ENCODE peak calls at places on chromosomes 5 and 9, in ten cellular contexts. J, V, K, D, H, M, N, P, L and S are unnamed samples. For H3K36me3, the result is how much of the 10 kb centered on the place peaks cover.

GRCh38 chr9:132575005-132575609 is 7.3 kb upstream of the BARHL1 start:
- DNase-seq in J (no peak), V (peak), K (peak), D (no peak), H (peak), M (peak), N (peak), P (peak), L (no peak), S (peak)

GRCh38 chr5:122150128-122150685 is 20.9 kb downstream of the ZNF474 start:
- DNase-seq in J (no peak), V (no peak), K (peak), D (no peak), H (no peak), M (no peak), N (no peak), P (no peak), L (no peak), S (no peak)

GRCh38 chr5:80985600-80986228 is 25.6 kb downstream of the RASGRF2 start:
- DNase-seq in J (no peak), V (no peak), K (peak), D (no peak), H (no peak), M (no peak), N (no peak), P (no peak), L (no peak), S (no peak)

GRCh38 chr5:32027717-32028321 is 146.3 kb downstream of the GOLPH3 start:
- DNase-seq in J (no peak), V (peak), K (peak), D (peak), H (peak), M (no peak), N (no peak), P (peak), L (peak), S (no peak)

GRCh38 chr5:93076096-93076495 is 504.9 kb downstream of the NR2F1-AS1 start:
- DNase-seq in J (no peak), V (no peak), K (peak), D (no peak), H (no peak), M (no peak), N (no peak), P (no peak), L (no peak), S (no peak)

GRCh38 chr9:124020520-124021384 is 9.2 kb downstream of the LHX2 start:
- DNase-seq in J (no peak), V (peak), K (no peak), D (no peak), H (peak), M (no peak), N (no peak), P (no peak), L (no peak), S (no peak)

GRCh38 chr9:37963936-37964739 is 60.2 kb upstream of the SLC25A51 start:
- DNase-seq in J (no peak), V (no peak), K (peak), D (no peak), H (no peak), M (peak), N (no peak), P (no peak), L (no peak), S (no peak)

GRCh38 chr5:150183436-150183835 is 6.4 kb upstream of the SLC6A7 start:
- DNase-seq in J (no peak), V (no peak), K (no peak), D (no peak), H (no peak), M (no peak), N (no peak), P (no peak), L (no peak), S (no peak)

GRCh38 chr5:138911441-138911840 is 36.3 kb upstream of the LRRTM2 start:
- DNase-seq in J (no peak), V (no peak), K (peak), D (no peak), H (no peak), M (no peak), N (no peak), P (no peak), L (no peak), S (no peak)

GRCh38 chr9:88438819-88439218 is 50.6 kb downstream of the SPIN1 start:
- DNase-seq in J (no peak), V (no peak), K (no peak), D (no peak), H (no peak), M (no peak), N (no peak), P (no peak), L (no peak), S (no peak)

GRCh38 chr5:130278136-130278535 is 373.9 kb downstream of the CHSY3 start:
- DNase-seq in J (no peak), V (peak), K (no peak), D (no peak), H (peak), M (no peak), N (no peak), P (no peak), L (no peak), S (no peak)

GRCh38 chr5:161190778-161191177 is 338.8 kb upstream of the ATP10B start:
- DNase-seq in J (no peak), V (no peak), K (no peak), D (peak), H (peak), M (no peak), N (no peak), P (no peak), L (no peak), S (no peak)

GRCh38 chr5:98109561-98110006 is 663.9 kb upstream of the RGMB start:
- DNase-seq in J (no peak), V (no peak), K (peak), D (no peak), H (no peak), M (no peak), N (no peak), P (no peak), L (no peak), S (no peak)

GRCh38 chr5:171957591-171958251 is 48.7 kb downstream of the FBXW11 start:
- DNase-seq in J (peak), V (no peak), K (peak), D (no peak), H (no peak), M (no peak), N (peak), P (no peak), L (no peak), S (no peak)

GRCh38 chr5:54520940-54521339 is 3.4 kb downstream of the SNX18 start:
- DNase-seq in J (no peak), V (no peak), K (peak), D (no peak), H (no peak), M (no peak), N (no peak), P (no peak), L (no peak), S (no peak)

GRCh38 chr5:53601570-53601969 is 41.1 kb downstream of the NDUFS4 start:
- DNase-seq in J (no peak), V (no peak), K (peak), D (no peak), H (no peak), M (no peak), N (no peak), P (no peak), L (no peak), S (no peak)

GRCh38 chr9:131395027-131395744 is 1.3 kb downstream of the PRRC2B start:
- DNase-seq in J (peak), V (peak), K (peak), D (no peak), H (peak), M (peak), N (peak), P (no peak), L (no peak), S (no peak)

GRCh38 chr5:134493461-134494055 is 31.9 kb upstream of the JADE2 start:
- DNase-seq in J (no peak), V (no peak), K (no peak), D (no peak), H (no peak), M (no peak), N (no peak), P (no peak), L (no peak), S (no peak)

GRCh38 chr5:7867260-7867659 is 1.6 kb downstream of the FASTKD3 start:
- DNase-seq in J (no peak), V (no peak), K (no peak), D (no peak), H (no peak), M (no peak), N (no peak), P (no peak), L (no peak), S (no peak)

GRCh38 chr5:60577116-60577515 is 122.8 kb downstream of the DEPDC1B start:
- DNase-seq in J (no peak), V (no peak), K (peak), D (no peak), H (no peak), M (no peak), N (no peak), P (no peak), L (no peak), S (no peak)

GRCh38 chr5:111107371-111107770 is 15.2 kb downstream of the WDR36 start:
- DNase-seq in J (no peak), V (no peak), K (no peak), D (no peak), H (no peak), M (no peak), N (no peak), P (no peak), L (no peak), S (no peak)

GRCh38 chr5:5494489-5495402 is 72.3 kb downstream of the ICE1 start:
- DNase-seq in J (peak), V (peak), K (peak), D (peak), H (peak), M (peak), N (peak), P (peak), L (no peak), S (no peak)

GRCh38 chr5:1745190-1745805 is 54.3 kb downstream of the MRPL36 start:
- DNase-seq in J (no peak), V (peak), K (no peak), D (no peak), H (no peak), M (no peak), N (no peak), P (peak), L (no peak), S (peak)

GRCh38 chr5:72160959-72161358 is 53.7 kb downstream of the MAP1B start:
- DNase-seq in J (no peak), V (no peak), K (peak), D (no peak), H (no peak), M (no peak), N (no peak), P (no peak), L (no peak), S (no peak)

GRCh38 chr5:56615750-56616149 is 199.6 kb upstream of the MAP3K1 start:
- DNase-seq in J (no peak), V (no peak), K (no peak), D (no peak), H (no peak), M (no peak), N (peak), P (peak), L (no peak), S (no peak)

GRCh38 chr5:9361835-9362234 is 184.0 kb downstream of the SEMA5A start:
- DNase-seq in J (no peak), V (peak), K (peak), D (peak), H (peak), M (peak), N (peak), P (peak), L (peak), S (peak)

GRCh38 chr5:78534148-78535009 is 114.2 kb downstream of the LHFPL2 start:
- DNase-seq in J (no peak), V (peak), K (peak), D (no peak), H (no peak), M (no peak), N (no peak), P (peak), L (no peak), S (no peak)

GRCh38 chr9:21933865-21934264 is 60.3 kb downstream of the CDKN2A start:
- DNase-seq in J (no peak), V (no peak), K (peak), D (no peak), H (no peak), M (no peak), N (no peak), P (no peak), L (no peak), S (no peak)

GRCh38 chr9:84600739-84601138 is 68.8 kb upstream of the NTRK2 start:
- DNase-seq in J (no peak), V (no peak), K (no peak), D (no peak), H (no peak), M (no peak), N (no peak), P (no peak), L (no peak), S (no peak)

GRCh38 chr5:142484821-142485387 is 160.1 kb upstream of the SPRY4 start:
- DNase-seq in J (no peak), V (no peak), K (peak), D (no peak), H (no peak), M (no peak), N (no peak), P (no peak), L (no peak), S (no peak)

GRCh38 chr5:29077451-29077850 is 2039.1 kb upstream of the CDH9 start:
- DNase-seq in J (no peak), V (no peak), K (no peak), D (no peak), H (no peak), M (no peak), N (no peak), P (no peak), L (no peak), S (no peak)

GRCh38 chr9:93450817-93451761 is at the start of gene FAM120A:
- DNase-seq in J (peak), V (peak), K (peak), D (peak), H (peak), M (peak), N (peak), P (peak), L (no peak), S (peak)

GRCh38 chr9:109981091-109981490 is 201.1 kb downstream of the PALM2AKAP2 start:
- DNase-seq in J (no peak), V (peak), K (no peak), D (no peak), H (no peak), M (no peak), N (no peak), P (no peak), L (no peak), S (no peak)

GRCh38 chr5:158354958-158355357 is 496.0 kb upstream of the CLINT1 start:
- DNase-seq in J (no peak), V (no peak), K (peak), D (no peak), H (no peak), M (no peak), N (no peak), P (no peak), L (no peak), S (no peak)

GRCh38 chr9:124040186-124040920 is 28.8 kb downstream of the LHX2 start:
- DNase-seq in J (no peak), V (no peak), K (peak), D (no peak), H (peak), M (no peak), N (no peak), P (no peak), L (no peak), S (peak)

GRCh38 chr5:55223219-55223987 is 3.7 kb downstream of the MCIDAS start:
- DNase-seq in J (no peak), V (peak), K (no peak), D (peak), H (peak), M (no peak), N (peak), P (no peak), L (no peak), S (no peak)

GRCh38 chr5:14615365-14615764 is 33.8 kb downstream of the OTULINL start:
- DNase-seq in J (no peak), V (no peak), K (no peak), D (no peak), H (no peak), M (no peak), N (no peak), P (no peak), L (no peak), S (no peak)
- H3K36me3 ChIP-seq in J (under half), V (under half), K (under half), D (under half), H (under half), M (under half), N (half or more), P (under half), L (under half), S (half or more)

GRCh38 chr5:147057051-147057450 is 177.8 kb upstream of the STK32A start:
- DNase-seq in J (no peak), V (no peak), K (no peak), D (no peak), H (no peak), M (no peak), N (no peak), P (no peak), L (no peak), S (no peak)
- H3K4me3 ChIP-seq in J (no peak), V (no peak), K (no peak), D (no peak), H (no peak), M (no peak), N (no peak), P (no peak), L (no peak), S (no peak)

GRCh38 chr5:50299896-50300295 is 141.2 kb downstream of the EMB start:
- DNase-seq in J (no peak), V (no peak), K (no peak), D (no peak), H (no peak), M (no peak), N (no peak), P (no peak), L (no peak), S (no peak)
- H3K27ac ChIP-seq in J (no peak), V (no peak), K (no peak), D (no peak), H (no peak), M (no peak), N (no peak), P (no peak), L (no peak), S (no peak)

DNA sequence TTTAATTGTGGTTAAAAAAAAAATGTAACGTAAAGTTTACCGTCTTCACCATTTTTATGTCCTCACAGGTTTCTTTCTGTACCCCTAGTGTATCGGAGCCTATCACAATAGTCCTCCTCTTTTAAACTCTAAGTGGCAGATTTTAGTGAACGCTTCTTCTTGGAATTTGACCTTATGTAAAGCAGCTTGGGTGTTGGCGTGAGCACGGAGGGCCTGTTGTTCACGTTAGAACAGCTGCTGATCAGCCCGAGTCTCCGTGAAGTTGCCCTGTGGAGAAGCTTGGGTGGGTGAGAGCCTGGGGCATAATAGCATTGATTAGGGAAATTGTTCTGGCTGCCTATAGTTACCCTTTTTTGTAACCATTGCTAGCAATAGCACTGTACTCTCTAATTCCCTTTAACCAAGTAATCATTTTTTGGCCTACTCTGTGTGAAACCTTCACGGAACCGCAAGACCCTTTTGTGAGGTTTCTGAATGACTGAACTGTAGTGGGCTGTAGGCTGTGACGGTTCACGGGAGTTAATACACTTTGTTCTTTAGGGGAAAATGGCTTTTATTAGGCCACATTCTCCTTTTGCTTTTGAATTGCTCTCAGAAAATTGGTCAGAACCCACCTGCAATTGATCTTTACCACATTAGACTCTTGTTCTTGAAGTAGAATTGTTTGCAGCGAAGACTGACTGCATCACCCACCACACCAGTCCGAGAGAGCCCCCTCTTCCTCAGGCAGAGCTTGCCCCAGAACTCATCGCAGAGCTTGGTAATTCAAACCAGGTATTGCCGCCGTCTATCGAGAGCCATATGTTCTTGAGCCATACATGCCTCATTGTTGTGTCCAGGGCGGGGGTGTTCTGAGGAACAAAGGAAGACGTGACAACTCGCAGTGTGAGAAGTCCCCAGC is 166.7 kb upstream of the OTULINL start:
- DNase-seq in J (peak), V (no peak), K (no peak), D (no peak), H (no peak), M (peak), N (peak), P (no peak), L (no peak), S (no peak)
- H3K36me3 ChIP-seq in J (under half), V (under half), K (under half), D (under half), H (under half), M (under half), N (under half), P (half or more), L (under half), S (under half)

GRCh38 chr9:130266236-130267098 is 907 bp downstream of the HMCN2 start:
- DNase-seq in J (no peak), V (peak), K (no peak), D (no peak), H (peak), M (no peak), N (no peak), P (no peak), L (no peak), S (no peak)

GRCh38 chr9:130264414-130265350 is 878 bp upstream of the HMCN2 start:
- DNase-seq in J (no peak), V (peak), K (no peak), D (no peak), H (no peak), M (no peak), N (no peak), P (no peak), L (no peak), S (peak)

GRCh38 chr9:130267930-130268329 is 2.4 kb downstream of the HMCN2 start:
- DNase-seq in J (no peak), V (peak), K (no peak), D (no peak), H (no peak), M (no peak), N (no peak), P (no peak), L (no peak), S (no peak)

GRCh38 chr9:130263601-130264413 is 1.8 kb upstream of the HMCN2 start:
- DNase-seq in J (no peak), V (peak), K (peak), D (no peak), H (no peak), M (no peak), N (no peak), P (no peak), L (no peak), S (no peak)

DNA sequence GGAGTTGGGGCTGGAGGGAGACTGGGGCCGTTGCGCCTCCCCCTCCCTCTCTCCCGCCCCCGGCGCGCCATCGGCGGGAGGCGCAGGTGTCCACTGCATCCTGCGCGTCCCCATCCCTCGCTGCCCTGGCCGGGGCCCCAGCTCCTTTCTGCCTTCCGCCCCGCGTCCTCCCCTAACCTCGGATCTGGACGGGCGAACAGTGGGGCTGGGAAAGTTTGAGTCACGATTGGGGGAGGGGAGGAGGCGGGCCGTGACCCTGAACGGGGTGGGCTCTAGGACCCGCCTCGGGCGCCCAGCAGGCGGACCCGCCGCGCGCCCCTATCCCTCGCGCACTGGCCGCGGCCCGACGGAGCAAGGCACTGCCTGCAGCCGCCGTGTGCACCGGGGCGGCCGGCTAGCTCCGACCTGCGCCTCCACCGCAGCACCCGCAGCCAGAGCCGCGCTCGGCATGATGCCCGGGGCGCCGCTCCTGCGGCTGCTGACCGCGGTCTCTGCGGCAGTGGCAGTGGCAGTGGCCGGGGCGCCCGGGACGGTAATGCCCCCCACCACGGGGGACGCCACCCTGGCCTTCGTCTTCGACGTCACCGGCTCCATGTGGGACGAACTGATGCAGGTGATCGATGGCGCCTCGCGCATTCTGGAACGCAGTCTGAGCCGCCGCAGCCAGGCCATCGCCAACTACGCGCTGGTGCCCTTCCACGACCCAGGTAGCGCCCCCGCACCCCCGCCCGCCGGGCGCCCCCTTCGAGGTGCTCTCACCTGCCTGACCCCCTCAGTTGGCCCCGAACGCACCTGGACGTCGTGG is at the start of gene HMCN2:
- DNase-seq in J (no peak), V (peak), K (peak), D (peak), H (peak), M (no peak), N (no peak), P (peak), L (no peak), S (peak)
- H3K4me3 ChIP-seq in J (no peak), V (peak), K (no peak), D (peak), H (peak), M (no peak), N (no peak), P (peak), L (peak), S (peak)